ENCODE peak calls at places on chromosomes 6 and 20, in five cellular contexts. F is mesenchymal stem cell, M is H9, Y is trophoblast cell, H is IMR-90. E is an unnamed sample.
A peak's percentile ranks its signal among the peaks of the same experiment; 100 is the strongest.

GRCh38 chr6:26304213-26305096 is 60.5 kb upstream of the BTN3A2 start:
- DNase-seq in F (peak; percentile 83), M (no peak), Y (peak; percentile 78), H (peak; percentile 70), E (no peak)

GRCh38 chr6:56637640-56638039 is 5.0 kb downstream of the DST start:
- DNase-seq in F (peak; percentile 72), M (no peak), Y (peak; percentile 85), H (peak; percentile 80), E (peak; percentile 33)

GRCh38 chr6:20952605-20953004 is 418.3 kb downstream of the CDKAL1 start:
- DNase-seq in F (peak; percentile 79), M (peak; percentile 27), Y (peak; percentile 92), H (peak; percentile 83), E (no peak)

GRCh38 chr6:23659125-23659524 is 466.9 kb upstream of the NRSN1 start:
- DNase-seq in F (peak; percentile 38), M (peak; percentile 43), Y (peak; percentile 7), H (peak; percentile 6), E (peak; percentile 43)

GRCh38 chr6:10269814-10270472 is 144.9 kb downstream of the TFAP2A start:
- DNase-seq in F (no peak), M (no peak), Y (no peak), H (no peak), E (no peak)

GRCh38 chr20:47785321-47785899 is at the start of gene SULF2:
- DNase-seq in F (peak; percentile 18), M (no peak), Y (no peak), H (no peak), E (peak; percentile 35)

GRCh38 chr6:139973602-139974373 is 599.3 kb upstream of the CITED2 start:
- DNase-seq in F (peak; percentile 93), M (no peak), Y (peak; percentile 89), H (peak; percentile 92), E (no peak)

GRCh38 chr6:158627168-158627939 is 17.2 kb downstream of the DYNLT1 start:
- DNase-seq in F (no peak), M (no peak), Y (no peak), H (no peak), E (no peak)

GRCh38 chr6:12848969-12849368 is 132.4 kb downstream of the PHACTR1 start:
- DNase-seq in F (no peak), M (no peak), Y (no peak), H (no peak), E (no peak)

GRCh38 chr6:85115876-85116275 is 334.0 kb upstream of the NT5E start:
- DNase-seq in F (no peak), M (no peak), Y (no peak), H (no peak), E (no peak)

GRCh38 chr6:26273673-26274595 is 91.1 kb upstream of the BTN3A2 start:
- DNase-seq in F (peak; percentile 31), M (no peak), Y (peak; percentile 19), H (peak; percentile 42), E (no peak)

GRCh38 chr6:13261464-13261994 is 66.8 kb downstream of the TBC1D7 start:
- DNase-seq in F (no peak), M (no peak), Y (no peak), H (no peak), E (no peak)

GRCh38 chr20:3405139-3405538 is 2.3 kb downstream of the DNAAF9 start:
- DNase-seq in F (no peak), M (no peak), Y (peak; percentile 88), H (no peak), E (no peak)

GRCh38 chr6:105077592-105078463 is 102.0 kb downstream of the POPDC3 start:
- DNase-seq in F (peak; percentile 69), M (no peak), Y (peak; percentile 74), H (peak; percentile 64), E (peak; percentile 39)

GRCh38 chr20:36745234-36745926 is 510 bp downstream of the NDRG3 start:
- DNase-seq in F (peak; percentile 27), M (no peak), Y (peak; percentile 47), H (no peak), E (no peak)

GRCh38 chr6:125748534-125749111 is 809 bp upstream of the HEY2 start:
- DNase-seq in F (peak; percentile 56), M (no peak), Y (peak; percentile 35), H (peak; percentile 10), E (peak; percentile 32)

GRCh38 chr6:15493437-15494168 is 169.2 kb downstream of the DTNBP1 start:
- DNase-seq in F (peak; percentile 70), M (peak; percentile 58), Y (no peak), H (peak; percentile 63), E (no peak)

GRCh38 chr6:169950558-169950957 is 199.1 kb downstream of the ERMARD start:
- DNase-seq in F (no peak), M (no peak), Y (no peak), H (no peak), E (no peak)

GRCh38 chr20:10508468-10509251 is 73.6 kb downstream of the SLX4IP start:
- DNase-seq in F (peak; percentile 84), M (no peak), Y (no peak), H (peak; percentile 70), E (no peak)

GRCh38 chr20:44151621-44152416 is 35.2 kb downstream of the JPH2 start:
- DNase-seq in F (no peak), M (no peak), Y (peak; percentile 94), H (no peak), E (no peak)

GRCh38 chr6:13074746-13075490 is 253.4 kb downstream of the TBC1D7 start:
- DNase-seq in F (no peak), M (no peak), Y (no peak), H (no peak), E (no peak)

GRCh38 chr20:9635756-9636155 is 121.4 kb downstream of the LAMP5 start:
- DNase-seq in F (no peak), M (no peak), Y (no peak), H (no peak), E (no peak)

GRCh38 chr20:45484676-45485075 is 15.1 kb downstream of the WFDC2 start:
- DNase-seq in F (no peak), M (no peak), Y (no peak), H (no peak), E (no peak)

GRCh38 chr6:92352130-92352529 is 1067.2 kb downstream of the EPHA7 start:
- DNase-seq in F (no peak), M (no peak), Y (no peak), H (no peak), E (no peak)

GRCh38 chr20:45874576-45874975 is 6.5 kb upstream of the ZSWIM1 start:
- DNase-seq in F (no peak), M (no peak), Y (no peak), H (no peak), E (no peak)

GRCh38 chr6:139028242-139028657 is 295 bp upstream of the ABRACL start:
- DNase-seq in F (no peak), M (peak; percentile 89), Y (no peak), H (no peak), E (no peak)

GRCh38 chr20:63023836-63024571 is 17.2 kb upstream of the BHLHE23 start:
- DNase-seq in F (no peak), M (peak; percentile 23), Y (peak; percentile 50), H (no peak), E (no peak)

GRCh38 chr20:1934578-1935573 is 39.7 kb downstream of the SIRPA start:
- DNase-seq in F (peak; percentile 90), M (no peak), Y (no peak), H (peak; percentile 78), E (no peak)

GRCh38 chr6:45718901-45719300 is 296.8 kb downstream of the CLIC5 start:
- DNase-seq in F (no peak), M (no peak), Y (peak; percentile 48), H (peak; percentile 64), E (no peak)

GRCh38 chr6:11535801-11536230 is 1.7 kb upstream of the TMEM170B start:
- DNase-seq in F (peak; percentile 26), M (no peak), Y (peak; percentile 85), H (peak; percentile 46), E (no peak)

GRCh38 chr6:108959972-108960582 is 111.9 kb downstream of the ARMC2 start:
- DNase-seq in F (no peak), M (no peak), Y (no peak), H (no peak), E (no peak)

DNA sequence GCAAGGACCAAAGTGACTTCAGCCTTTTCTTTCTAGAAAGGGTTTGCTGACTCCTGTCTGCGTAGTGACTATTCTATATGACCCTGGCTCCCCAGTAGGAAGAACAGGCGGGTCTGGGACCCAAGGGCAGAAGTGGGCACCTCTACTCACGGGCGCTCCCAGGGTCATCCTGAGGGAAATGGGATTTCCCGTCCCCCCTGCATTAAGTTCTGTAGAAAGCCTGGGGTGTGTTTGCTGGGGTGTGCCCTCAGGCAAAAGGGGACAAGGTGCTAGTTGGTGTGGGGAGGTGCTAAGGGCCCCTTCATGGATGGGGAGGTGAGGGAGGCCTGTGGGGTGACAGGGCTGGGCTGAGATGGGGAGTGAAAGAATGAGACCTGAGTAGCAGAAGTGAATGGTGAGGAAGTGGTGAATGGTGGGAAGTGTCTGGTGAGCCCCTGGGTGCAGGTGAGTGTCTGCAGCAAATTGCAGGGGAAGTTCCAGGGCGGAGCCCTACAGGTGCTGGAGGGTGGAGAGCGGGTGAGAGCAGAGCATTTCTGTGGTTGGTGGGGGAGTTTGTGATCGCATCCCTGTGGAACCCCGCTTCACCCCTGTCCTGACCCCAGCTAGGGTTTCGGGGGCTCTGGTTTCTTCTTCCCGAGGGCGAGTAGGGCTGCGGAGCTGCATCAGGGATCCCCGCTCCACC is 21.1 kb downstream of the RAET1L start:
- DNase-seq in F (no peak), M (no peak), Y (no peak), H (no peak), E (no peak)
- H2AK5ac ChIP-seq in F (no peak overlapping the region), M (no peak overlapping the region), Y (no peak overlapping the region), H (no peak overlapping the region), E (peak overlapping the region; percentile 71)

DNA sequence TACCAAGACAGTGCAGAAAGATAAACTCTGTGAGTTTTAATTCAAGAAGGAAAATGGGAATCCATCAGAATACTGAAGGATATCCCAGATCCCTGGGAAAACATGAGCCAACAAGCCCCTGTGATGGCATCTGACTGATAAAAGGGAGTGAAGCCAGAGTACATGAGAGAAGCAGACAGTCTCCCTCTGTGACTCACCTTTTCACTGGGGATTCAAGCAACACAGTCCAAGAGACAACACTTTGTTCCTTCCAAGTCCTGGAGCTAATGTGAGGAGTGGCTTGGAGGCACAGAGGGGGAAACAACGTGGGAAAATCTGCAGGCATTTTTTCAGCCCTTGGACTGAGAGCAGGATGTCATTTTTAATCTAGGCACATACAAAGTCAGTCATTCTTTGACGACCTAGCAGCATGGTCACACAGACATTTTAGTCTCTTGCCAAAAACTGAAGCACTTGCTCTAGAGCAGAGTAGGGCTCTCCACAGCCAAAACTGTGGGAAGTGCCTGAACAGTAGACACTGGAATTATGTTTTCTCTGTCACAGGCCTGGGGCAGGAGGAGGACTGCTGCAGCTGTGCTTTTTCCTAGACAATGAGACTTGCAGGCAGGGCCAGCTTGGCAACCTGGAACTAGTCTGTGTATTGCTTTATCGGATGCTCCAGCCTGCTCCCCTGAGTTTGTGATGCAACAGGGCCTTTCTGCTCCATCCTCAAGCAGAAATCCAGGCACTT is 465.0 kb upstream of the GJE1 start:
- DNase-seq in F (peak; percentile 19), M (no peak), Y (no peak), H (peak; percentile 61), E (no peak)
- H2AFZ ChIP-seq in F (no peak overlapping the region), M (no peak overlapping the region), Y (no peak overlapping the region), H (peak overlapping the region; percentile 34), E (peak overlapping the region; percentile 71)

DNA sequence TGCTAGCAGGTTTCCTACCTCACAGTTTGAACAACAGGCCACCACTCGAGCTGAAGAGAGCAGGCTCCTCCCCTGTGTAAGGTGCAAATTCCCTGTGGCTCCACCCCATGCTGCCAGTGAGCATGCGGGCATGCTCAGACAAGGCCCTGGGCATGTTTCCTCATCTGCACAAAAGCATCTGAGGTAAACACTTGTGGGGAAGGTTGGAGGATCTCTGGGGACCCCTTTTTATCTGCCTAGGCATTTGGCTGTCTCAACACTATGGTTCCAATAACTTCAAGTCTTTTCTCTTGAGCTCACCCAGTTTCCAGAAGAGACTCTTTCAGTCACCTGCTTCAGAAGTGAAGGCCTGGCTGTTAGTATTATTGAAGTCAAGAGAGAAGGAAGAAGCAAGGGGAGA is 9.4 kb downstream of the C6orf58 start:
- DNase-seq in F (no peak), M (peak; percentile 78), Y (no peak), H (no peak), E (no peak)
- H3K18ac ChIP-seq in F (no peak overlapping the region), M (no peak overlapping the region), Y (no peak overlapping the region), H (no peak overlapping the region), E (no peak overlapping the region)

GRCh38 chr20:666877-667276 is 8.7 kb downstream of the SCRT2 start:
- DNase-seq in F (no peak), M (no peak), Y (no peak), H (no peak), E (no peak)
- H2AK5ac ChIP-seq in F (no peak overlapping the region), M (no peak overlapping the region), Y (no peak overlapping the region), H (no peak overlapping the region), E (no peak overlapping the region)